ENCODE peak calls at places on chromosomes 2 and 18, in nine cellular contexts. Z, U, R, H, T, X, Y, C and K are unnamed samples.
A peak's percentile ranks its signal among the peaks of the same experiment; 100 is the strongest.

GRCh38 chr18:73119574-73119973 is 251.8 kb upstream of the NETO1 start:
- DNase-seq in Z (no peak), U (no peak), R (no peak), H (no peak), T (no peak), X (no peak), Y (no peak), C (no peak), K (no peak)

GRCh38 chr2:109290887-109291675 is 162.1 kb downstream of the SH3RF3 start:
- DNase-seq in Z (no peak), U (no peak), R (no peak), H (peak; percentile 26), T (no peak), X (no peak), Y (no peak), C (no peak), K (peak; percentile 58)

GRCh38 chr2:98134138-98134537 is 47.2 kb downstream of the VWA3B start:
- DNase-seq in Z (no peak), U (no peak), R (peak; percentile 59), H (peak; percentile 52), T (no peak), X (no peak), Y (no peak), C (no peak), K (peak; percentile 24)

GRCh38 chr2:64401501-64401880 is 52.5 kb upstream of the LGALSL start:
- DNase-seq in Z (no peak), U (no peak), R (no peak), H (no peak), T (no peak), X (no peak), Y (no peak), C (no peak), K (no peak)

GRCh38 chr2:90069290-90069894 is 1377.9 kb downstream of the RPIA start:
- DNase-seq in Z (no peak), U (no peak), R (peak; percentile 58), H (no peak), T (peak; percentile 85), X (no peak), Y (peak; percentile 33), C (peak; percentile 26), K (peak; percentile 16)

GRCh38 chr18:35460719-35461118 is 37.0 kb downstream of the INO80C start:
- DNase-seq in Z (no peak), U (no peak), R (no peak), H (peak; percentile 79), T (no peak), X (no peak), Y (no peak), C (no peak), K (no peak)

GRCh38 chr2:234976479-234977227 is 24.8 kb downstream of the SH3BP4 start:
- DNase-seq in Z (no peak), U (no peak), R (no peak), H (no peak), T (no peak), X (no peak), Y (no peak), C (no peak), K (no peak)

GRCh38 chr2:6913415-6914157 is 3.6 kb upstream of the RNF144A start:
- DNase-seq in Z (no peak), U (no peak), R (no peak), H (no peak), T (no peak), X (no peak), Y (no peak), C (no peak), K (no peak)

GRCh38 chr2:33709986-33710385 is 110.9 kb upstream of the FAM98A start:
- DNase-seq in Z (no peak), U (no peak), R (no peak), H (peak; percentile 57), T (no peak), X (no peak), Y (no peak), C (no peak), K (no peak)

GRCh38 chr2:9982248-9982647 is 30.8 kb downstream of the GRHL1 start:
- DNase-seq in Z (no peak), U (no peak), R (no peak), H (no peak), T (no peak), X (no peak), Y (no peak), C (no peak), K (no peak)

GRCh38 chr2:164735309-164735919 is 106.2 kb downstream of the COBLL1 start:
- DNase-seq in Z (no peak), U (no peak), R (no peak), H (no peak), T (no peak), X (no peak), Y (no peak), C (no peak), K (no peak)

GRCh38 chr2:234512884-234513669 is 16.2 kb upstream of the ARL4C start:
- DNase-seq in Z (no peak), U (no peak), R (no peak), H (peak; percentile 14), T (no peak), X (no peak), Y (no peak), C (no peak), K (no peak)

GRCh38 chr18:43141208-43141607 is 25.7 kb upstream of the RIT2 start:
- DNase-seq in Z (no peak), U (no peak), R (no peak), H (no peak), T (no peak), X (no peak), Y (no peak), C (no peak), K (no peak)

GRCh38 chr18:48022021-48022420 is 91.6 kb upstream of the SMAD2 start:
- DNase-seq in Z (no peak), U (no peak), R (no peak), H (no peak), T (no peak), X (no peak), Y (peak; percentile 10), C (no peak), K (no peak)

GRCh38 chr2:7674606-7675005 is 757.4 kb downstream of the RNF144A start:
- DNase-seq in Z (no peak), U (no peak), R (no peak), H (no peak), T (no peak), X (no peak), Y (no peak), C (no peak), K (no peak)

GRCh38 chr2:44851518-44851917 is 90.0 kb upstream of the SIX3 start:
- DNase-seq in Z (no peak), U (no peak), R (no peak), H (no peak), T (no peak), X (no peak), Y (no peak), C (no peak), K (no peak)
- TF ChIP-seq CTCF in Z (no peak), U (no peak), R (no peak), H (no peak), T (no peak), X (no peak), Y (no peak), C (no peak), K (no peak)

GRCh38 chr18:32764611-32765244 is 8.1 kb downstream of the KLHL14 start:
- DNase-seq in Z (no peak), U (no peak), R (no peak), H (no peak), T (no peak), X (no peak), Y (no peak), C (no peak), K (no peak)

GRCh38 chr18:32760391-32760790 is 12.4 kb downstream of the KLHL14 start:
- DNase-seq in Z (no peak), U (no peak), R (no peak), H (no peak), T (no peak), X (no peak), Y (no peak), C (no peak), K (no peak)

GRCh38 chr18:32763306-32763705 is 9.5 kb downstream of the KLHL14 start:
- DNase-seq in Z (no peak), U (no peak), R (no peak), H (no peak), T (no peak), X (no peak), Y (no peak), C (no peak), K (no peak)

GRCh38 chr18:32759768-32760167 is 13.1 kb downstream of the KLHL14 start:
- DNase-seq in Z (no peak), U (no peak), R (no peak), H (no peak), T (no peak), X (no peak), Y (no peak), C (no peak), K (no peak)

DNA sequence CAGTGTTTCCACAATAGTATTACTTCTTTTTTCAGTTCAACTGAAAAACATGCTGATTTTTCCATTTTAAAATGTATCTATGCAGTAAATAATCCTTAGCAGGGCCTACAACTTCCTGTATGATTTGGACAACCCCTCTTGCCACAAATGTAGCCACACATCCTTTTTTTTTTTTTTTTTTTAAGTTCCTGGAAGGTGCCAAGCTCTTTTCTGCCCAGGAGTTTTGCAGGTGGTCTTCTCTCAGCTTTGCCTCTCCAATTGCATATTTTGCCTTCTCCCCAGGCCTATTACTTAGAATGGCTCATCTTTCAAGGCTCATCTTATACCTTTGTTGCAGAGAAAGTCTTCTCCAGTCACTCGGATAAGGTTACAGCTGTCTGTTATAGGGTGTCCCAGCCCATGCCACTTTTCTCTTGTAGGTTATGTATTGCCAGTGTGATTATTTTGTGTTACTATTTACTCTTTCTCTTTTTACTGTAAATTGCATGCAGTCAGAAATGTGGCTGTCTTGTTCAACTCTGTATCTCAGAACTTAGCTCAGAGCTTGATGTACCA is 11.5 kb downstream of the KLHL14 start:
- DNase-seq in Z (no peak), U (no peak), R (no peak), H (no peak), T (no peak), X (no peak), Y (no peak), C (no peak), K (no peak)
- H3K27me3 ChIP-seq in Z (no peaks in the 10 kb centered on the region), U (peaks cover 3% of the 10 kb centered on the region), R (no peaks in the 10 kb centered on the region), H (no peaks in the 10 kb centered on the region), T (no peaks in the 10 kb centered on the region), X (no peaks in the 10 kb centered on the region), Y (no peaks in the 10 kb centered on the region), C (peaks cover 7% of the 10 kb centered on the region), K (peaks cover 13% of the 10 kb centered on the region)

DNA sequence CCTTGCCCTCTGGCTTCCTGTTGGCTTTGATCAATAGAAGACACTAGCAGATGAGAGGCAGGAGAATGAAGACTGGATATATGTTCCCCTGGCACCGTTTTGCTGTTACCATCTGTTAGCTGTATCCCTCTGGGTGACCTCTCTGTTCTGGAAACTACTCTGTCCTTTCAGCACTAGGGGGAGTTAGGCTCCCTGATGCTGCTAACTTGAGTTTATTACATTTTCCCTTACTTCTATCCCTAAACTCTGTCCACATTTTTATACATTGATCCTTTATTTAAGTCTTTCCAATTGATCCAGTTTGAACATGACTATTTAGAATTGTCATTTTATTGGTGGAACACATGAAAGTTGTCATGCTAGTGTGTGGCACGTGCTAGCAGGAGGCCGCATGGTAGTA is 1014.3 kb upstream of the CDH2 start:
- DNase-seq in Z (no peak), U (no peak), R (no peak), H (peak; percentile 14), T (no peak), X (no peak), Y (no peak), C (no peak), K (no peak)
- H3K27ac ChIP-seq in Z (no peak overlapping the region), U (no peak overlapping the region), R (no peak overlapping the region), H (no peak overlapping the region), T (no peak overlapping the region), X (no peak overlapping the region), Y (no peak overlapping the region), C (no peak overlapping the region), K (no peak overlapping the region)

GRCh38 chr2:132417430-132418035 is 928 bp downstream of the GPR39 start:
- DNase-seq in Z (no peak), U (no peak), R (no peak), H (no peak), T (peak; percentile 64), X (no peak), Y (no peak), C (peak; percentile 31), K (no peak)
- TF ChIP-seq CTCF in Z (no peak), U (no peak), R (no peak), H (no peak), T (no peak), X (no peak), Y (no peak), C (no peak), K (no peak)